ENCODE peak calls at places on chromosomes 7 and 10, in five cellular contexts. N, M, W, D and Y are unnamed samples.

GRCh38 chr7:1357601-1358271 is 101.5 kb downstream of the MICALL2 start:
- DNase-seq in W (no peak), M (no peak), N (no peak), D (peak), Y (no peak)

GRCh38 chr10:90885176-90885575 is 13.4 kb downstream of the RPP30 start:
- DNase-seq in D (no peak), W (no peak), M (no peak), N (no peak), Y (no peak)

GRCh38 chr10:21814866-21815265 is 188.7 kb downstream of the DNAJC1 start:
- DNase-seq in D (no peak), W (no peak), N (no peak), M (no peak), Y (no peak)

GRCh38 chr7:36280840-36281812 is 108.5 kb upstream of the ANLN start:
- DNase-seq in N (peak), D (no peak), M (peak), W (peak), Y (peak)

GRCh38 chr7:107506683-107507339 is 37.0 kb downstream of the GPR22 start:
- DNase-seq in M (no peak), D (no peak), W (no peak), N (no peak), Y (no peak)

GRCh38 chr7:40098810-40099209 is 35.6 kb downstream of the MPLKIP start:
- DNase-seq in D (no peak), W (no peak), N (no peak), M (no peak), Y (no peak)

GRCh38 chr7:90889210-90889609 is 293.1 kb downstream of the CDK14 start:
- DNase-seq in D (no peak), W (no peak), M (no peak), N (no peak), Y (no peak)

GRCh38 chr10:12697741-12698140 is 303.8 kb downstream of the CCDC3 start:
- DNase-seq in D (no peak), M (no peak), N (no peak), W (no peak), Y (no peak)

GRCh38 chr10:38027992-38028391 is 17.5 kb downstream of the ZNF33A start:
- DNase-seq in M (no peak), N (no peak), D (no peak), W (no peak), Y (no peak)

GRCh38 chr7:35729061-35729783 is 34.3 kb upstream of the HERPUD2 start:
- DNase-seq in W (no peak), M (no peak), D (peak), N (no peak), Y (no peak)

GRCh38 chr10:62183857-62184805 is 84.5 kb downstream of the RTKN2 start:
- DNase-seq in D (no peak), W (peak), N (no peak), M (no peak), Y (peak)

GRCh38 chr10:29736325-29737208 is 101.8 kb upstream of the SVIL start:
- DNase-seq in D (peak), N (peak), M (no peak), W (no peak), Y (no peak)

GRCh38 chr7:139044813-139045794 is 9.3 kb upstream of the ZC3HAV1L start:
- DNase-seq in M (no peak), W (no peak), D (no peak), N (no peak), Y (no peak)

GRCh38 chr7:35430547-35431153 is 176.8 kb upstream of the TBX20 start:
- DNase-seq in W (no peak), D (no peak), N (no peak), M (no peak), Y (no peak)

GRCh38 chr10:131805696-131806095 is 95.1 kb upstream of the PPP2R2D start:
- DNase-seq in N (no peak), M (no peak), W (no peak), D (no peak), Y (no peak)

GRCh38 chr10:13338337-13339128 is 9.6 kb downstream of the SEPHS1 start:
- DNase-seq in M (no peak), D (no peak), W (no peak), N (no peak), Y (no peak)

GRCh38 chr10:17428616-17429097 is 25.7 kb downstream of the ST8SIA6 start:
- DNase-seq in W (no peak), D (peak), M (no peak), N (no peak), Y (no peak)

GRCh38 chr7:15481127-15481526 is 80.7 kb downstream of the AGMO start:
- DNase-seq in W (no peak), N (no peak), D (no peak), M (no peak), Y (no peak)

GRCh38 chr10:132350391-132350790 is 18.4 kb downstream of the LRRC27 start:
- DNase-seq in W (no peak), D (peak), N (no peak), M (no peak), Y (no peak)

GRCh38 chr10:90007226-90007625 is 305.8 kb downstream of the KIF20B start:
- DNase-seq in W (no peak), M (no peak), N (no peak), D (no peak), Y (peak)

GRCh38 chr10:7111089-7111488 is 299.7 kb downstream of the SFMBT2 start:
- DNase-seq in W (no peak), N (no peak), M (no peak), D (no peak), Y (no peak)

GRCh38 chr7:127654404-127655392 is 2.7 kb downstream of the SND1 start:
- DNase-seq in D (no peak), N (no peak), M (no peak), W (no peak), Y (no peak)
- H3K4me3 ChIP-seq in D (no peak), N (no peak), M (no peak), W (peak), Y (no peak)

DNA sequence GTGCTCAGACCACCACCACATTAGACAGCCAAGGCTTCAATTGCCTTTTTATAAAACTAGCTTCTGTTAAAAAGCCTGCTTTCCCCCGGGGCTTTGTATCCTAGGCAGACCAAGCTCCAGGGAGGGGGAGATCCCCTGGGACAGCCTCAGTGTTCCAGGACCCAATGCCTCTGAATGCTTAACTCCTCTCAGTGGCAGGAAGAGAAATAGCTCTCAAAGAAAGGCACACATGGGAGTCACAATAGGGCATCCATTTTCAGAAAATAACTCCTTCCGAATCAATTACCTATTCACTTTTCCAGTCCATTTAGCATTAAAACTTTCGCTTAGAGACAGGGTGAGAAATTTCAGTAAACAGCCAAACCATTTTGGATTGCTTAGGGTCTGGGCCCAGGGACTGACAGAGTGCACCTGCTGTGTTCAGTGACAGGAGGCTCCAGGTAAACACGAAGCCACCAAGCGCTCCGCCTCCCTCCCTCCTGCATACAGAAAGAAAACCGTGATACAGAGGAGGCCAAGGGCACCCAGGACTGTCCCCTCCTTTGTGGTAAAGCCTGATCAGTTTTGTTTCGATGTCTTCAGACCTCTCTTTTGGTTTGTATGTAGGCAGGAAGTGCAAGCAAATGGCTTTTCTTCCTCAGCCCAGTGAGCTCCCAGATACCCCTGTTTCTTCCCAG is 599.7 kb downstream of the KCNMA1 start:
- DNase-seq in W (no peak), N (no peak), M (no peak), D (no peak), Y (no peak)
- TF ChIP-seq CTCF in W (no peak), N (no peak), M (no peak), D (no peak), Y (no peak)

GRCh38 chr7:134888141-134888740 is 98.1 kb upstream of the AGBL3 start:
- DNase-seq in W (no peak), N (no peak), M (no peak), D (no peak), Y (no peak)

GRCh38 chr7:134892002-134892693 is 94.2 kb upstream of the AGBL3 start:
- DNase-seq in M (no peak), D (no peak), W (no peak), N (no peak), Y (no peak)

GRCh38 chr7:134892963-134893362 is 93.3 kb upstream of the AGBL3 start:
- DNase-seq in W (no peak), N (no peak), D (no peak), M (no peak), Y (no peak)

GRCh38 chr7:134891262-134892001 is 94.9 kb upstream of the AGBL3 start:
- DNase-seq in D (no peak), N (peak), W (peak), M (peak), Y (peak)

GRCh38 chr7:134890246-134891240 is 95.8 kb upstream of the AGBL3 start:
- DNase-seq in M (peak), D (no peak), W (no peak), N (no peak), Y (peak)
- H3K4me3 ChIP-seq in M (peak), D (peak), W (peak), N (peak), Y (peak)

DNA sequence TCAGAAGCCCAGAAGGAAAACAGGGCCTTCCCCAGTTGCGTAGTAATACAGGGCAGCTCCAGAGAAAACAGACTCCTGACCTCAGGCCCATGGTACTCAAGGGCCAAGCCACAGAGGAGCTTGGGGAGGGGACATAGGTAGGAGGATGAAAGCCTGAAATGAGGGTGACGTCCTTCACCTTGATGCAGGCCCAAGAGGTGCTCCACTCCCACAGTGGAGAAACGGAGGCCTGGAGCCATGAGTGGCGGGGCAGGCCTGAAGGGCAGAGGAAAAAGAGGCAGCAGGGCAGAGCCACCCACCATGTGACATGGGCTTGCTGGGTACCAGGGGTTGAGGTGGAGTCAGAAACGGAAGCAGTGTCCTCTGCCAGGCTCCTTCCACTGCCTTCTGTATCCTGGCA is 83.0 kb downstream of the C10orf105 start:
- DNase-seq in M (no peak), N (no peak), W (no peak), D (no peak), Y (no peak)
- TF ChIP-seq CTCF in M (no peak), N (no peak), W (no peak), D (no peak), Y (no peak)